ENCODE peak calls at places on chromosomes 6 and 20, in six cellular contexts. V, G, U, S, K and B are unnamed samples. For H3K4me1, the result is how much of the 10 kb centered on the place peaks cover.

GRCh38 chr6:80338201-80338836 is 231.8 kb downstream of the BCKDHB start:
- DNase-seq in K (peak), S (peak), G (peak), U (peak), V (peak), B (no peak)

GRCh38 chr20:56630086-56630493 is 984 bp downstream of the TFAP2C start:
- DNase-seq in S (peak), V (no peak), U (no peak), K (no peak), G (no peak), B (no peak)

GRCh38 chr6:9502991-9503761 is 911.7 kb downstream of the TFAP2A start:
- DNase-seq in V (no peak), G (no peak), U (no peak), K (no peak), S (no peak), B (no peak)

GRCh38 chr6:96716221-96716620 is 121.1 kb downstream of the GPR63 start:
- DNase-seq in S (no peak), K (no peak), V (no peak), G (no peak), U (no peak), B (no peak)

GRCh38 chr6:160950507-160950906 is 41.1 kb upstream of the MAP3K4 start:
- DNase-seq in U (no peak), S (no peak), V (no peak), G (no peak), K (no peak), B (no peak)

GRCh38 chr20:18258126-18258860 is 30.0 kb upstream of the ZNF133 start:
- DNase-seq in S (no peak), K (no peak), V (no peak), U (no peak), G (no peak), B (no peak)

GRCh38 chr6:3414704-3415453 is 42.0 kb downstream of the SLC22A23 start:
- DNase-seq in G (no peak), K (peak), U (no peak), V (no peak), S (no peak), B (no peak)

GRCh38 chr20:38165089-38165965 is at the start of gene TGM2:
- DNase-seq in K (peak), V (peak), G (no peak), S (peak), U (peak), B (peak)

GRCh38 chr6:48979806-48980205 is 483.2 kb downstream of the MMUT start:
- DNase-seq in S (no peak), G (no peak), V (no peak), K (no peak), U (no peak), B (no peak)

GRCh38 chr6:168047841-168048723 is 30.9 kb downstream of the FRMD1 start:
- DNase-seq in K (no peak), G (no peak), U (no peak), V (no peak), S (no peak), B (no peak)

GRCh38 chr6:98944598-98945011 is 3.1 kb downstream of the FBXL4 start:
- DNase-seq in V (no peak), U (no peak), K (no peak), S (no peak), G (no peak), B (no peak)

GRCh38 chr6:127481081-127481480 is 21.9 kb upstream of the KIAA0408 start:
- DNase-seq in S (no peak), G (no peak), U (no peak), V (no peak), K (no peak), B (no peak)

GRCh38 chr6:127466416-127466815 is 7.2 kb upstream of the KIAA0408 start:
- DNase-seq in K (no peak), V (no peak), U (no peak), S (no peak), G (no peak), B (no peak)

GRCh38 chr20:18684775-18685174 is 96.9 kb downstream of the DTD1 start:
- DNase-seq in S (no peak), U (no peak), V (no peak), K (no peak), G (no peak), B (no peak)

GRCh38 chr6:14661188-14661587 is 543.6 kb downstream of the CD83 start:
- DNase-seq in G (no peak), S (no peak), V (no peak), U (no peak), K (peak), B (no peak)

GRCh38 chr20:6812530-6812929 is 45.0 kb downstream of the BMP2 start:
- DNase-seq in G (no peak), V (no peak), K (no peak), S (no peak), U (no peak), B (no peak)

GRCh38 chr6:33314943-33315752 is 1.3 kb upstream of the TAPBP start:
- DNase-seq in U (no peak), K (no peak), G (no peak), V (peak), S (peak), B (peak)

GRCh38 chr6:166382500-166382932 is 224 bp downstream of the MPC1 start:
- DNase-seq in V (no peak), G (no peak), U (no peak), K (no peak), S (no peak), B (no peak)

GRCh38 chr6:118748311-118749062 is 97.1 kb upstream of the CEP85L start:
- DNase-seq in U (no peak), V (no peak), K (no peak), G (no peak), S (peak), B (no peak)

GRCh38 chr6:63926950-63927349 is 291.3 kb downstream of the PHF3 start:
- DNase-seq in S (no peak), U (no peak), G (no peak), K (no peak), V (no peak), B (no peak)

GRCh38 chr20:23082846-23083552 is 3.1 kb downstream of the CD93 start:
- DNase-seq in K (peak), V (no peak), G (no peak), S (peak), U (no peak), B (no peak)

GRCh38 chr6:27078734-27079357 is 168.7 kb upstream of the PRSS16 start:
- DNase-seq in U (peak), V (no peak), K (peak), G (peak), S (no peak), B (no peak)

GRCh38 chr20:2653511-2654383 is 1.3 kb downstream of the NOP56 start:
- DNase-seq in U (no peak), S (no peak), V (no peak), K (no peak), G (no peak), B (no peak)

GRCh38 chr20:46043556-46043955 is 14.5 kb downstream of the SLC12A5 start:
- DNase-seq in K (no peak), S (no peak), G (no peak), U (no peak), V (no peak), B (no peak)

GRCh38 chr20:47776639-47777038 is 8.6 kb downstream of the SULF2 start:
- DNase-seq in S (no peak), G (no peak), K (no peak), U (no peak), V (no peak), B (no peak)

GRCh38 chr6:46969206-46969605 is 47.5 kb upstream of the ADGRF5 start:
- DNase-seq in U (no peak), S (no peak), K (no peak), V (no peak), G (no peak), B (no peak)

GRCh38 chr20:5133998-5134397 is 7.2 kb downstream of the CDS2 start:
- DNase-seq in G (no peak), S (no peak), U (no peak), V (no peak), K (no peak), B (no peak)

GRCh38 chr20:38805502-38805957 is at the start of gene PPP1R16B:
- DNase-seq in K (peak), V (peak), U (peak), G (no peak), S (peak), B (no peak)

GRCh38 chr6:32666420-32667300 is at the start of gene HLA-DQB1:
- DNase-seq in K (peak), U (peak), G (peak), S (no peak), V (no peak), B (no peak)

GRCh38 chr6:90982051-90982450 is 395.2 kb upstream of the MAP3K7 start:
- DNase-seq in V (no peak), K (no peak), G (no peak), U (no peak), S (no peak), B (no peak)

GRCh38 chr6:26593278-26594127 is 3.2 kb upstream of the ABT1 start:
- DNase-seq in K (no peak), U (no peak), G (no peak), V (no peak), S (no peak), B (no peak)

GRCh38 chr6:159203304-159204005 is 34.3 kb downstream of the FNDC1 start:
- DNase-seq in V (no peak), K (no peak), S (no peak), G (peak), U (no peak), B (peak)

GRCh38 chr20:57317316-57317788 is 12.3 kb upstream of the SPO11 start:
- DNase-seq in S (no peak), G (no peak), U (no peak), V (no peak), K (no peak), B (no peak)

GRCh38 chr20:3751664-3752385 is 15.7 kb downstream of the ADISSP start:
- DNase-seq in G (no peak), V (peak), K (peak), U (peak), S (peak), B (no peak)

GRCh38 chr6:11467364-11467763 is 70.2 kb upstream of the TMEM170B start:
- DNase-seq in S (no peak), U (no peak), K (no peak), V (no peak), G (no peak), B (no peak)

GRCh38 chr20:49397525-49397924 is 84.9 kb downstream of the KCNB1 start:
- DNase-seq in G (no peak), S (no peak), K (no peak), U (no peak), V (no peak), B (no peak)

GRCh38 chr20:37437676-37438075 is 83.4 kb upstream of the NNAT start:
- DNase-seq in V (no peak), U (no peak), S (no peak), G (no peak), K (no peak), B (no peak)

GRCh38 chr6:28811873-28812272 is 111.9 kb downstream of the TRIM27 start:
- DNase-seq in K (no peak), V (no peak), S (no peak), G (no peak), U (no peak), B (no peak)

GRCh38 chr6:82646231-82646615 is 282.6 kb downstream of the TPBG start:
- DNase-seq in S (no peak), U (no peak), K (no peak), V (no peak), G (no peak), B (no peak)

DNA sequence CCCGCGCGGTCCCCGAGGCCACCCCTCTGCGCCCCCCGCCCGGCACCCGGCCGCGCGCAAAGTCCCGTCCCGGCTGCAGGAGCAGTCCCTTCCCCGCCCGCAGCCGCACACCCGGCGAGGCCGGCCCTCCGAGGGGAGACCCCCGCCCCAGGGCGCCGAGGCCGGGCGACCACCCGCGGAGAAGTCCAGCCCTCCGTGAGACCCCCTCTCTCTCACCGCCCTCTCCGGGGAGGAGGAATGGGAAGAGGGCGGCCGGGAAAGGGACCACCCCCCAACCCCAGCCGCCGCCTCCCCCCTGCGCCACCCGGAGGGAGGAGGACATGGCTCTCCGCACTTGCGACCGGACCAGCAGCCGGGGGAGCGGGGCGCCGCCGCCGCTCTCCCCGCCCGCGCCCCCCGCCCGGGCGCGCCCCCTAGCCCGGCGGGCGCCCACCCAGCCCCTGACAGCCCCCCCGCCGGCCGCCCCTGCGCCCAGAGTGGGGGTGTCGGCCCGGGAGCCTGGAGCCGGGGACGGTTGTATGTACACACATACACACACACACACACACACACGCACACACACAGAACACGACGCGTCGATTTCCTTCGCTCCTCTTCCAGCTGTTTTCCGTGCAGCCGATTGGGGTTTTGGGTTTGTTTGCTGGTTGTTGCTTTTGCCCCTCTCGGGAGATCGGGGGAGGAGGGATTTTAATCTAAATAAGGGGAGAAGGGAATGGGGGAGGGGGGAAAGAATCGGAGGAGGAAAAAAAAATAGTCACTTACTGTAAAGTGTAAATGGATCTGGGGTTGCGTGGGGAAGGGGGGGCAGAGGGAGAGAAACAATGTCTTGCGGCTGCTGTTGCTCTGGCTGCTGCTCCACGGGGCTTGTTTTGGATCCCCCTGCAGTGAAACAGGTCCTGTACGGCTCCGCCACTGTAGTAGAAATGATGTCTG is at the start of gene ATXN1:
- DNase-seq in S (peak), V (peak), K (no peak), G (peak), U (peak), B (peak)
- H3K4me1 ChIP-seq in S (under half), V (under half), K (half or more), G (under half), U (under half), B (under half)

GRCh38 chr6:138491020-138491419 is 8.3 kb downstream of the NHSL1 start:
- DNase-seq in V (no peak), S (no peak), U (no peak), K (no peak), G (no peak), B (no peak)
- H3K4me1 ChIP-seq in V (under half), S (half or more), U (under half), K (under half), G (under half), B (under half)

GRCh38 chr6:16727996-16728395 is 33.3 kb downstream of the ATXN1 start:
- DNase-seq in S (no peak), K (no peak), U (no peak), G (no peak), V (no peak), B (no peak)
- H3K4me1 ChIP-seq in S (half or more), K (under half), U (under half), G (under half), V (under half), B (under half)

DNA sequence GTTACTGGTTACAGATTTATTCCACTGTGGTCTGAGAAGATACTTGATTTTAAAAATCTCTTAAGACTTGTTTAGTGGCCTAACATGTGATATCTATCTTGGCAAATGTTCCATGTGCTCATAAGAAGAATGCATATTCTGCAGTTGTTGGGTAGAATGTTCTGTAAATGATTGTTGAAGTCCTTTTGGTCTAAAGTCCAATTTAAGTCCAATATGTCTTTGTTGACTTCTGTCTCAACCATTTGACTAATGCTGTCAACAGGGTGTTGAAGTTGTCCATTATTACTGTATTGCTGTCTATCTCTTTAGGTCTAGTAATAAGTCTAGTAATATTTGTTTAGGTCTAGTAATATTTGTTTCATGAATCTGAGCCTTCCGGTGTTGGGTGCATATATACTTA is 387.8 kb upstream of the RUNX2 start:
- DNase-seq in K (no peak), V (no peak), S (no peak), U (no peak), G (no peak), B (no peak)
- H3K4me1 ChIP-seq in K (under half), V (under half), S (under half), U (under half), G (under half), B (under half)

DNA sequence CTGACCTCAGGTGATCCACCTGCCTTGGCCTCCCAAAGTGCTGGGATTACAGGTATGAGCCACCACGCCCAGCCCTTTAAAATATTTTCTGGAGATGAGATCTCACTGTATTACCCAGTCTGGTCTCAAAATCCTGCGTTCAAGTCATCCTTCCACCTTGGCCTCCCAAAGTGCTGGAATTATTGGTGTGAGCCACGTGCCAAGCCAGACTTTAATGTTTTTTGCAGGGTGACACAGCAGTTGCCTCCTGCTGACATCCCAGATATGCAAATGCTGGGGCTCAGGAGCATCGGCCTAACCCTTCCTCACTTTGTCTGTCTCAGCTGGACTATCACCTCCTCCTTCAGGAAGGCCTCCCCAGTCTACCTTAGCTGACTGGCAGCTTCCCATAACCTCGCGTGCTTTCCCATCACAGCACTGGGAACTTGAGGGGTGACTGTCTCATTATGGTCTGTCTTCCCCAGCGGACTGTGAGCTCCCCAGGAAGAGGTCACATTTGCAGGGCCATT is 14.3 kb upstream of the ID1 start:
- DNase-seq in G (no peak), U (no peak), K (no peak), S (no peak), V (no peak), B (no peak)
- H3K4me1 ChIP-seq in G (under half), U (under half), K (under half), S (half or more), V (under half), B (under half)

GRCh38 chr6:137218917-137219663 is at the start of gene IFNGR1:
- DNase-seq in U (peak), G (peak), K (peak), S (peak), V (peak), B (peak)
- H3K4me1 ChIP-seq in U (under half), G (under half), K (under half), S (half or more), V (under half), B (under half)

GRCh38 chr6:13237318-13237717 is 91.0 kb downstream of the TBC1D7 start:
- DNase-seq in U (no peak), S (no peak), V (no peak), G (no peak), K (no peak), B (no peak)
- H3K4me1 ChIP-seq in U (under half), S (under half), V (under half), G (under half), K (under half), B (under half)

GRCh38 chr6:110884321-110884720 is 9.7 kb downstream of the AMD1 start:
- DNase-seq in V (no peak), G (no peak), K (no peak), S (no peak), U (no peak), B (no peak)

GRCh38 chr6:110881929-110882629 is 7.5 kb downstream of the AMD1 start:
- DNase-seq in S (no peak), U (no peak), V (no peak), G (no peak), K (no peak), B (no peak)

GRCh38 chr6:110885526-110885925 is 10.9 kb downstream of the AMD1 start:
- DNase-seq in U (no peak), G (no peak), V (no peak), K (no peak), S (no peak), B (no peak)

GRCh38 chr6:110880651-110881050 is 6.1 kb downstream of the AMD1 start:
- DNase-seq in G (no peak), U (no peak), S (no peak), V (no peak), K (no peak), B (no peak)

GRCh38 chr6:110882824-110883554 is 8.4 kb downstream of the AMD1 start:
- DNase-seq in G (no peak), S (no peak), K (no peak), U (no peak), V (no peak), B (no peak)
- H3K4me1 ChIP-seq in G (under half), S (half or more), K (half or more), U (half or more), V (under half), B (under half)

GRCh38 chr20:36175016-36175415 is 20.5 kb downstream of the EPB41L1 start:
- DNase-seq in S (no peak), V (no peak), K (no peak), U (no peak), G (no peak), B (no peak)
- H3K4me1 ChIP-seq in S (under half), V (under half), K (under half), U (under half), G (under half), B (under half)

DNA sequence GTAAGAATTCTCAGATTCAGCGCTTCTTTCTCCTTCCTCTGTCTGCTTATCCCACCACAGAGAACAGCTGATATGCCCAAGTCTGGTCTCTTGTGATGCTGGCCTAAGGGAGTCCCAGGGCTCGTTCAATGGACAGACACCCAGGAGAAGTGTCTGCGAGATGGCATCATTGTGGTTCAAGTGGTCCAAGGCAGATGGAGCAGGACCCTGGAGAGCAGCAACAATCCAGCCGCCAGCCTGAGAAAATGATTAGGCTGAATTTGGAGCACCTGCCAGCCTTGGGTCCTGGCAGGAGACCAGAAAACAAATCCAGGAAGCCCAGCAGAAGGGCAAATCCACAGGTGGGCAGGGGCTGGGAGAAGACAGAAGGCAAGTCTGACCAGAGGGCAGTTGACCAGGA is 145.8 kb downstream of the PTPRT start:
- DNase-seq in G (no peak), V (no peak), S (no peak), K (no peak), U (no peak), B (no peak)
- H3K4me1 ChIP-seq in G (under half), V (under half), S (under half), K (under half), U (under half), B (under half)